ENCODE peak calls at places on chromosomes 4 and X, in six cellular contexts. P is effector memory CD4-positive, alpha-beta T cell; K is gastrocnemius medialis; M is cardiac muscle cell; R is mucosa of descending colon; X is small intestine. Y is an unnamed sample.
A peak's percentile ranks its signal among the peaks of the same experiment; 100 is the strongest.

GRCh38 chr4:864456-865120 is 38.7 kb upstream of the CPLX1 start:
- DNase-seq in P (no peak), K (no peak), M (no peak), R (peak; percentile 44), X (no peak), Y (no peak)

GRCh38 chr4:24979554-24979953 is 51.2 kb downstream of the LGI2 start:
- DNase-seq in P (no peak), K (peak; percentile 53), M (peak; percentile 71), R (no peak), X (peak; percentile 5), Y (peak; percentile 56)

GRCh38 chr4:10608501-10609219 is 75.9 kb downstream of the CLNK start:
- DNase-seq in P (no peak), K (no peak), M (no peak), R (no peak), X (no peak), Y (no peak)

GRCh38 chrX:68999931-69000330 is 165.3 kb downstream of the PJA1 start:
- DNase-seq in P (no peak), K (no peak), M (no peak), R (no peak), X (no peak), Y (no peak)

GRCh38 chrX:132956421-132957210 is 1.8 kb downstream of the HS6ST2 start:
- DNase-seq in P (no peak), K (no peak), M (no peak), R (peak; percentile 46), X (no peak), Y (no peak)

GRCh38 chrX:19673334-19674040 is 158.2 kb upstream of the MAP3K15 start:
- DNase-seq in P (no peak), K (peak; percentile 31), M (peak; percentile 95), R (peak; percentile 67), X (no peak), Y (peak; percentile 53)

GRCh38 chr4:3193531-3194203 is 55.3 kb upstream of the MSANTD1 start:
- DNase-seq in P (no peak), K (no peak), M (peak; percentile 14), R (no peak), X (no peak), Y (no peak)

GRCh38 chr4:2042207-2042946 is 16.8 kb upstream of the NAT8L start:
- DNase-seq in P (no peak), K (no peak), M (no peak), R (no peak), X (no peak), Y (peak; percentile 58)

GRCh38 chr4:54173281-54173912 is 55.7 kb upstream of the PDGFRA start:
- DNase-seq in P (no peak), K (no peak), M (no peak), R (no peak), X (no peak), Y (no peak)

GRCh38 chrX:41050359-41050758 is 34.9 kb upstream of the USP9X start:
- DNase-seq in P (no peak), K (no peak), M (no peak), R (no peak), X (no peak), Y (no peak)

GRCh38 chr4:151768835-151769234 is 8.0 kb upstream of the GATB start:
- DNase-seq in P (no peak), K (no peak), M (no peak), R (no peak), X (no peak), Y (no peak)

GRCh38 chr4:103046416-103047290 is 27.1 kb upstream of the SLC9B1 start:
- DNase-seq in P (no peak), K (no peak), M (peak; percentile 64), R (no peak), X (peak; percentile 62), Y (no peak)

GRCh38 chrX:12379666-12380065 is 241.4 kb downstream of the FRMPD4 start:
- DNase-seq in P (no peak), K (no peak), M (no peak), R (no peak), X (no peak), Y (no peak)

GRCh38 chr4:91222019-91222418 is 1081.7 kb upstream of the GRID2 start:
- DNase-seq in P (no peak), K (no peak), M (no peak), R (no peak), X (no peak), Y (no peak)

GRCh38 chrX:23246001-23246400 is 88.6 kb upstream of the PTCHD1 start:
- DNase-seq in P (no peak), K (no peak), M (no peak), R (no peak), X (no peak), Y (no peak)

GRCh38 chr4:139535852-139536234 is 20.2 kb downstream of the SETD7 start:
- DNase-seq in P (no peak), K (no peak), M (no peak), R (no peak), X (no peak), Y (no peak)

GRCh38 chrX:1527457-1527856 is 9.5 kb downstream of the P2RY8 start:
- DNase-seq in P (no peak), K (no peak), M (no peak), R (no peak), X (no peak), Y (no peak)

GRCh38 chr4:35253331-35253730 is 991.0 kb downstream of the ARAP2 start:
- DNase-seq in P (no peak), K (no peak), M (no peak), R (no peak), X (no peak), Y (no peak)

GRCh38 chr4:153763404-153763803 is 3.6 kb upstream of the RNF175 start:
- DNase-seq in P (no peak), K (no peak), M (no peak), R (no peak), X (no peak), Y (no peak)

GRCh38 chr4:164621886-164622521 is 131.9 kb upstream of the SMIM31 start:
- DNase-seq in P (no peak), K (no peak), M (no peak), R (no peak), X (no peak), Y (no peak)

GRCh38 chrX:110412971-110413726 is 54.5 kb downstream of the RTL9 start:
- DNase-seq in P (peak; percentile 40), K (peak; percentile 45), M (peak; percentile 75), R (peak; percentile 64), X (peak; percentile 50), Y (peak; percentile 62)

GRCh38 chrX:49079489-49080428 is at the start of gene WDR45:
- DNase-seq in P (peak; percentile 65), K (peak; percentile 70), M (peak; percentile 72), R (peak; percentile 84), X (peak; percentile 76), Y (peak; percentile 87)

GRCh38 chrX:11908371-11908770 is 150.3 kb downstream of the MSL3 start:
- DNase-seq in P (no peak), K (no peak), M (peak; percentile 50), R (no peak), X (peak; percentile 42), Y (no peak)

GRCh38 chr4:25345880-25346279 is 31.2 kb upstream of the ANAPC4 start:
- DNase-seq in P (no peak), K (no peak), M (peak; percentile 3), R (no peak), X (no peak), Y (no peak)

GRCh38 chr4:182968917-182969650 is 51.9 kb upstream of the DCTD start:
- DNase-seq in P (no peak), K (no peak), M (peak; percentile 16), R (no peak), X (no peak), Y (no peak)

GRCh38 chr4:109301691-109302365 is 630 bp downstream of the COL25A1 start:
- DNase-seq in P (no peak), K (no peak), M (no peak), R (no peak), X (no peak), Y (no peak)

GRCh38 chrX:38575888-38576287 is 14.5 kb downstream of the TSPAN7 start:
- DNase-seq in P (no peak), K (no peak), M (no peak), R (no peak), X (no peak), Y (no peak)

GRCh38 chrX:42886519-42886918 is 108.6 kb upstream of the PPP1R2C start:
- DNase-seq in P (no peak), K (no peak), M (peak; percentile 1), R (no peak), X (no peak), Y (no peak)

GRCh38 chr4:119870868-119871267 is 195.8 kb downstream of the MAD2L1 start:
- DNase-seq in P (no peak), K (no peak), M (no peak), R (no peak), X (peak; percentile 33), Y (no peak)

GRCh38 chrX:87516716-87517115 is 886 bp upstream of the KLHL4 start:
- DNase-seq in P (no peak), K (no peak), M (peak; percentile 81), R (no peak), X (no peak), Y (no peak)

GRCh38 chr4:175772170-175772685 is 39.8 kb downstream of the GPM6A start:
- DNase-seq in P (no peak), K (no peak), M (no peak), R (no peak), X (no peak), Y (no peak)

GRCh38 chr4:10184501-10184938 is 67.9 kb upstream of the WDR1 start:
- DNase-seq in P (no peak), K (no peak), M (no peak), R (no peak), X (no peak), Y (no peak)

GRCh38 chr4:100008048-100008447 is 58.0 kb upstream of the H2AZ1 start:
- DNase-seq in P (no peak), K (no peak), M (peak; percentile 40), R (no peak), X (no peak), Y (no peak)

GRCh38 chr4:181662383-181662782 is 580.8 kb upstream of the TENM3 start:
- DNase-seq in P (no peak), K (no peak), M (peak; percentile 65), R (no peak), X (peak; percentile 51), Y (no peak)
- H3K4me1 ChIP-seq in P (no peaks in the 10 kb centered on the region), K (no peaks in the 10 kb centered on the region), M (no peaks in the 10 kb centered on the region), R (no peaks in the 10 kb centered on the region), X (no peaks in the 10 kb centered on the region), Y (no peaks in the 10 kb centered on the region)

GRCh38 chr4:78361621-78362120 is 189.9 kb upstream of the ANXA3 start:
- DNase-seq in P (no peak), K (no peak), M (no peak), R (no peak), X (no peak), Y (no peak)
- H3K4me3 ChIP-seq in P (no peak overlapping the region), K (no peak overlapping the region), M (no peak overlapping the region), R (no peak overlapping the region), X (no peak overlapping the region), Y (no peak overlapping the region)

GRCh38 chr4:41796545-41797210 is 48.2 kb upstream of the PHOX2B start:
- DNase-seq in P (no peak), K (no peak), M (no peak), R (no peak), X (no peak), Y (no peak)
- H3K4me1 ChIP-seq in P (no peaks in the 10 kb centered on the region), K (no peaks in the 10 kb centered on the region), M (peaks cover 6% of the 10 kb centered on the region), R (no peaks in the 10 kb centered on the region), X (no peaks in the 10 kb centered on the region), Y (no peaks in the 10 kb centered on the region)

DNA sequence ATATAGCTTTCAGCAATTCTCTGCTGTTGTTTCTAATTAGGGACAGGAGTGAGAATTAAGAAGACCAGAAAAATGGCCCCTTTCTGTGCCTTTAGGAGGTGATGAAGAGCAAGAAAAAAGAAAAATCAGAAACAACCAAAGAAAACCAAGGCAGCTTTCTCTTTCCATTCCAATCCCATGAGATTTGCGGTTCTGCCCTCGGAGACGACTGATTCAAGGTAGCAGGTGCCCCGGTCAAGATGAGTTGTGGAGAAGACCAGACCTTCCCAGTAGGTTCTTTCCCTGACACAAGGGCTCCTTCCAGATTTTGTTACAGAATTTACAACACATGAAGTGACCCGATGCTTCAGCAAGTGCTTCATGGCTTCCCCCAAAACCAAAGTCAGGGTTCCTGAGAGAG is 21.9 kb downstream of the TLR10 start:
- DNase-seq in P (no peak), K (no peak), M (no peak), R (no peak), X (no peak), Y (no peak)
- H3K4me3 ChIP-seq in P (no peak overlapping the region), K (no peak overlapping the region), M (no peak overlapping the region), R (no peak overlapping the region), X (no peak overlapping the region), Y (no peak overlapping the region)